ENCODE peak calls at places on chromosome 9, in ten cellular contexts. L, V, E, N, M, G, Q, A, O and F are unnamed samples.

GRCh38 chr9:4146293-4146692 is 153.6 kb downstream of the GLIS3 start:
- DNase-seq in E (no peak), N (no peak), L (no peak), V (no peak), Q (no peak), G (no peak), A (no peak), O (no peak), M (no peak), F (no peak)

GRCh38 chr9:116905131-116905724 is 218.1 kb downstream of the TRIM32 start:
- DNase-seq in V (no peak), E (no peak), O (no peak), M (no peak), A (no peak), L (no peak), G (no peak), N (no peak), Q (no peak), F (no peak)

GRCh38 chr9:132018957-132019405 is 60.7 kb downstream of the MED27 start:
- DNase-seq in G (no peak), O (no peak), E (no peak), V (no peak), M (no peak), N (no peak), L (no peak), A (no peak), Q (no peak), F (no peak)

GRCh38 chr9:109253637-109254284 is 67.1 kb downstream of the EPB41L4B start:
- DNase-seq in V (peak), N (no peak), O (no peak), L (no peak), G (no peak), M (no peak), Q (peak), A (no peak), E (no peak), F (no peak)

GRCh38 chr9:112782218-112782617 is 31.7 kb downstream of the SNX30 start:
- DNase-seq in L (no peak), O (no peak), A (no peak), Q (no peak), N (no peak), M (no peak), E (no peak), G (no peak), V (no peak), F (no peak)

GRCh38 chr9:12916037-12916436 is 141.2 kb downstream of the LURAP1L start:
- DNase-seq in Q (no peak), V (no peak), O (no peak), N (peak), E (no peak), G (no peak), L (no peak), M (no peak), A (no peak), F (no peak)

GRCh38 chr9:105822814-105823213 is 128.5 kb downstream of the TMEM38B start:
- DNase-seq in E (no peak), V (no peak), A (no peak), N (no peak), Q (no peak), L (no peak), G (no peak), O (peak), M (no peak), F (no peak)

GRCh38 chr9:129175825-129176633 is 2.0 kb downstream of the IER5L start:
- DNase-seq in N (peak), L (peak), Q (peak), G (peak), O (peak), V (peak), A (peak), M (peak), E (peak), F (peak)

GRCh38 chr9:91843623-91844111 is 106.4 kb downstream of the ROR2 start:
- DNase-seq in N (no peak), M (peak), G (no peak), A (peak), V (no peak), E (peak), Q (peak), O (no peak), L (no peak), F (no peak)

GRCh38 chr9:120855827-120856636 is 13.3 kb upstream of the PSMD5 start:
- DNase-seq in Q (no peak), O (no peak), V (no peak), G (no peak), L (no peak), M (no peak), N (no peak), A (no peak), E (no peak), F (no peak)
- H3K27ac ChIP-seq in Q (no peak), O (no peak), V (no peak), G (no peak), L (no peak), M (no peak), N (no peak), A (no peak), E (peak), F (no peak)

DNA sequence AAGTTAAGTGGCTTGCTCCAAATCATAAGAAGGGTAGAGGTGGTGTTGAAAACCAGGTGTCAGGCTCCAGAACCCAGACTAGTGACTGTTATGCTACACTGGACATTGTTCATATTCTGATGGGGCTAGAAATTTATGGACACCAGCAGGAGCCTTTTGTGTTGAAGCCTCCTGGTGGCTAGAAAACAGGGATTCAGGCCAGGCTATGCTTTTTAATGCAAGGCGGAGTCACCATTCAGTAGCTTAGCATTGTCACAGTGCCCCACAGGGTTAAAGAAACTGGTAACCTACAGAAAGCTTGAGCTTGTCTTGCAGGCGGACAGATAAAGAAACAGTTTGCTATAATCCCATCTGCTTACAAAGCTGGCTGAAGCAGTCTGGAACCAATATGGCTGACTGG is 23.0 kb upstream of the GOLM1 start:
- DNase-seq in M (no peak), G (no peak), E (no peak), Q (no peak), O (no peak), V (peak), A (no peak), L (no peak), N (peak), F (no peak)
- TF ChIP-seq CTCF in M (no peak), G (peak), E (peak), Q (no peak), O (no peak), V (no peak), A (no peak), L (no peak), N (no peak), F (no peak)

GRCh38 chr9:87668722-87669121 is 57.2 kb upstream of the CTSL start:
- DNase-seq in E (no peak), G (no peak), L (no peak), N (no peak), O (no peak), Q (no peak), A (no peak), M (no peak), V (no peak), F (no peak)

GRCh38 chr9:87665516-87665915 is 60.4 kb upstream of the CTSL start:
- DNase-seq in M (no peak), L (no peak), O (no peak), V (no peak), Q (no peak), E (no peak), G (no peak), A (no peak), N (no peak), F (no peak)

GRCh38 chr9:87668222-87668621 is 57.7 kb upstream of the CTSL start:
- DNase-seq in N (no peak), E (no peak), L (no peak), Q (no peak), A (no peak), M (no peak), G (no peak), V (no peak), O (no peak), F (no peak)

GRCh38 chr9:87664153-87665060 is 61.5 kb upstream of the CTSL start:
- DNase-seq in E (no peak), O (no peak), G (no peak), V (no peak), N (no peak), Q (no peak), L (no peak), M (no peak), A (no peak), F (no peak)

GRCh38 chr9:87667164-87667738 is 58.7 kb upstream of the CTSL start:
- DNase-seq in A (no peak), O (no peak), G (peak), N (peak), V (peak), Q (no peak), M (no peak), E (peak), L (no peak), F (no peak)
- TF ChIP-seq EP300 in A (no peak), O (no peak), G (no peak), N (no peak), V (no peak), Q (no peak), M (no peak), E (no peak), L (no peak), F (no peak)

GRCh38 chr9:18245911-18246310 is 228.0 kb upstream of the ADAMTSL1 start:
- DNase-seq in V (no peak), N (no peak), G (no peak), Q (no peak), A (no peak), E (peak), O (no peak), L (no peak), M (no peak), F (no peak)
- H3K27ac ChIP-seq in V (no peak), N (no peak), G (no peak), Q (no peak), A (no peak), E (no peak), O (no peak), L (no peak), M (no peak), F (no peak)